ENCODE peak calls at places on chromosomes 7 and 10, in seven cellular contexts. One of them, this sample, is unnamed.
A peak's percentile ranks its signal among the peaks of the same experiment; 100 is the strongest.

GRCh38 chr7:22697897-22698645 is 28.9 kb upstream of the IL6 start:
- DNase-seq in tibial nerve: no peak
- DNase-seq in IMR-90: no peak
- DNase-seq in transverse colon: peak; percentile 14
- DNase-seq in heart left ventricle: no peak
- DNase-seq in uterus: no peak
- DNase-seq in prostate gland: no peak
- DNase-seq in this sample: no peak

GRCh38 chr7:359226-359775 is 69.3 kb downstream of the FOXL3 start:
- DNase-seq in tibial nerve: no peak
- DNase-seq in IMR-90: no peak
- DNase-seq in transverse colon: no peak
- DNase-seq in heart left ventricle: peak; percentile 27
- DNase-seq in uterus: no peak
- DNase-seq in prostate gland: no peak
- DNase-seq in this sample: no peak

GRCh38 chr7:85974176-85974575 is 669.5 kb upstream of the GRM3 start:
- DNase-seq in tibial nerve: no peak
- DNase-seq in IMR-90: no peak
- DNase-seq in transverse colon: no peak
- DNase-seq in heart left ventricle: no peak
- DNase-seq in uterus: no peak
- DNase-seq in prostate gland: no peak
- DNase-seq in this sample: no peak

GRCh38 chr7:27110977-27111752 is 8.7 kb upstream of the HOXA2 start:
- DNase-seq in tibial nerve: no peak
- DNase-seq in IMR-90: peak; percentile 92
- DNase-seq in transverse colon: no peak
- DNase-seq in heart left ventricle: no peak
- DNase-seq in uterus: peak; percentile 66
- DNase-seq in prostate gland: no peak
- DNase-seq in this sample: no peak

GRCh38 chr10:124516998-124517397 is 55.4 kb downstream of the LHPP start:
- DNase-seq in tibial nerve: no peak
- DNase-seq in IMR-90: no peak
- DNase-seq in transverse colon: no peak
- DNase-seq in heart left ventricle: no peak
- DNase-seq in uterus: no peak
- DNase-seq in prostate gland: no peak
- DNase-seq in this sample: no peak

GRCh38 chr7:114405427-114405826 is 9.2 kb upstream of the FOXP2 start:
- DNase-seq in tibial nerve: no peak
- DNase-seq in IMR-90: no peak
- DNase-seq in transverse colon: no peak
- DNase-seq in heart left ventricle: no peak
- DNase-seq in uterus: no peak
- DNase-seq in prostate gland: no peak
- DNase-seq in this sample: no peak

GRCh38 chr7:95440394-95441038 is 5.7 kb upstream of the PON2 start:
- DNase-seq in tibial nerve: no peak
- DNase-seq in IMR-90: no peak
- DNase-seq in transverse colon: no peak
- DNase-seq in heart left ventricle: no peak
- DNase-seq in uterus: no peak
- DNase-seq in prostate gland: no peak
- DNase-seq in this sample: no peak

GRCh38 chr10:97196213-97197029 is 10.7 kb upstream of the SLIT1 start:
- DNase-seq in tibial nerve: no peak
- DNase-seq in IMR-90: peak; percentile 43
- DNase-seq in transverse colon: peak; percentile 57
- DNase-seq in heart left ventricle: peak; percentile 77
- DNase-seq in uterus: peak; percentile 46
- DNase-seq in prostate gland: peak; percentile 52
- DNase-seq in this sample: no peak

GRCh38 chr10:88582806-88583583 is at the start of gene RNLS:
- DNase-seq in tibial nerve: peak; percentile 33
- DNase-seq in IMR-90: peak; percentile 15
- DNase-seq in transverse colon: peak; percentile 78
- DNase-seq in heart left ventricle: peak; percentile 87
- DNase-seq in uterus: peak; percentile 78
- DNase-seq in prostate gland: peak; percentile 44
- DNase-seq in this sample: peak; percentile 66

GRCh38 chr10:63515002-63515763 is 6.0 kb upstream of the REEP3 start:
- DNase-seq in tibial nerve: no peak
- DNase-seq in IMR-90: peak; percentile 33
- DNase-seq in transverse colon: no peak
- DNase-seq in heart left ventricle: no peak
- DNase-seq in uterus: no peak
- DNase-seq in prostate gland: no peak
- DNase-seq in this sample: no peak

GRCh38 chr7:25289522-25289921 is 61.2 kb upstream of the NPVF start:
- DNase-seq in tibial nerve: no peak
- DNase-seq in IMR-90: no peak
- DNase-seq in transverse colon: no peak
- DNase-seq in heart left ventricle: no peak
- DNase-seq in uterus: no peak
- DNase-seq in prostate gland: no peak
- DNase-seq in this sample: no peak

GRCh38 chr10:104029528-104029875 is 56.2 kb downstream of the COL17A1 start:
- DNase-seq in tibial nerve: no peak
- DNase-seq in IMR-90: peak; percentile 63
- DNase-seq in transverse colon: no peak
- DNase-seq in heart left ventricle: peak; percentile 87
- DNase-seq in uterus: peak; percentile 73
- DNase-seq in prostate gland: no peak
- DNase-seq in this sample: peak; percentile 53

GRCh38 chr7:102913846-102914245 is 1.0 kb downstream of the LRRC17 start:
- DNase-seq in tibial nerve: no peak
- DNase-seq in IMR-90: no peak
- DNase-seq in transverse colon: no peak
- DNase-seq in heart left ventricle: no peak
- DNase-seq in uterus: no peak
- DNase-seq in prostate gland: no peak
- DNase-seq in this sample: no peak

GRCh38 chr7:90726623-90727022 is 130.5 kb downstream of the CDK14 start:
- DNase-seq in tibial nerve: no peak
- DNase-seq in IMR-90: peak; percentile 78
- DNase-seq in transverse colon: peak; percentile 22
- DNase-seq in heart left ventricle: no peak
- DNase-seq in uterus: no peak
- DNase-seq in prostate gland: peak; percentile 29
- DNase-seq in this sample: no peak

GRCh38 chr7:128067983-128068382 is 36.7 kb upstream of the LRRC4 start:
- DNase-seq in tibial nerve: no peak
- DNase-seq in IMR-90: no peak
- DNase-seq in transverse colon: no peak
- DNase-seq in heart left ventricle: no peak
- DNase-seq in uterus: no peak
- DNase-seq in prostate gland: no peak
- DNase-seq in this sample: no peak

GRCh38 chr7:16813232-16813616 is 8.4 kb upstream of the AGR2 start:
- DNase-seq in tibial nerve: no peak
- DNase-seq in IMR-90: no peak
- DNase-seq in transverse colon: no peak
- DNase-seq in heart left ventricle: no peak
- DNase-seq in uterus: no peak
- DNase-seq in prostate gland: peak; percentile 18
- DNase-seq in this sample: no peak
- H3K36me3 ChIP-seq in tibial nerve: no peaks in the 10 kb centered on the region
- H3K36me3 ChIP-seq in IMR-90: no peaks in the 10 kb centered on the region
- H3K36me3 ChIP-seq in transverse colon: no peaks in the 10 kb centered on the region
- H3K36me3 ChIP-seq in heart left ventricle: no peaks in the 10 kb centered on the region
- H3K36me3 ChIP-seq in uterus: no peaks in the 10 kb centered on the region
- H3K36me3 ChIP-seq in prostate gland: no peaks in the 10 kb centered on the region
- H3K36me3 ChIP-seq in this sample: no peaks in the 10 kb centered on the region

GRCh38 chr10:36109399-36110023 is 467.4 kb upstream of the FZD8 start:
- DNase-seq in tibial nerve: no peak
- DNase-seq in IMR-90: no peak
- DNase-seq in transverse colon: no peak
- DNase-seq in heart left ventricle: no peak
- DNase-seq in uterus: no peak
- DNase-seq in prostate gland: no peak
- DNase-seq in this sample: no peak
- TF ChIP-seq POLR2A in tibial nerve: no peak
- TF ChIP-seq POLR2A in IMR-90: no peak
- TF ChIP-seq POLR2A in transverse colon: no peak
- TF ChIP-seq POLR2A in heart left ventricle: no peak
- TF ChIP-seq POLR2A in uterus: no peak
- TF ChIP-seq POLR2A in prostate gland: no peak
- TF ChIP-seq POLR2A in this sample: no peak

GRCh38 chr7:73555411-73555982 is 2.0 kb downstream of the BCL7B start:
- DNase-seq in tibial nerve: no peak
- DNase-seq in IMR-90: no peak
- DNase-seq in transverse colon: no peak
- DNase-seq in heart left ventricle: peak; percentile 1
- DNase-seq in uterus: no peak
- DNase-seq in prostate gland: no peak
- DNase-seq in this sample: no peak
- H3K4me3 ChIP-seq in tibial nerve: no peak overlapping the region
- H3K4me3 ChIP-seq in IMR-90: no peak overlapping the region
- H3K4me3 ChIP-seq in transverse colon: peak overlapping the region; percentile 87
- H3K4me3 ChIP-seq in heart left ventricle: peak overlapping the region; percentile 96
- H3K4me3 ChIP-seq in uterus: no peak overlapping the region
- H3K4me3 ChIP-seq in prostate gland: peak overlapping the region; percentile 97
- H3K4me3 ChIP-seq in this sample: peak overlapping the region; percentile 93

GRCh38 chr10:3117486-3117885 is 50.1 kb downstream of the PFKP start:
- DNase-seq in tibial nerve: no peak
- DNase-seq in IMR-90: no peak
- DNase-seq in transverse colon: no peak
- DNase-seq in heart left ventricle: peak; percentile 30
- DNase-seq in uterus: no peak
- DNase-seq in prostate gland: no peak
- DNase-seq in this sample: no peak
- H3K36me3 ChIP-seq in tibial nerve: no peaks in the 10 kb centered on the region
- H3K36me3 ChIP-seq in IMR-90: peaks cover 75% of the 10 kb centered on the region
- H3K36me3 ChIP-seq in transverse colon: peaks cover 14% of the 10 kb centered on the region
- H3K36me3 ChIP-seq in heart left ventricle: peaks cover 81% of the 10 kb centered on the region
- H3K36me3 ChIP-seq in uterus: no peaks in the 10 kb centered on the region
- H3K36me3 ChIP-seq in prostate gland: peaks cover 5% of the 10 kb centered on the region
- H3K36me3 ChIP-seq in this sample: no peaks in the 10 kb centered on the region